ENCODE peak calls at places on chromosomes 12 and 14, in ten cellular contexts. One of them, this sample, is unnamed.

GRCh38 chr14:90545966-90546751 is 149.3 kb downstream of the CALM1 start:
- DNase-seq in RWPE1: no peak
- DNase-seq in hepatocyte: no peak
- DNase-seq in colonic mucosa: no peak
- DNase-seq in Panc1: no peak
- DNase-seq in transverse colon: no peak
- DNase-seq in thoracic aorta: peak
- DNase-seq in WERI-Rb-1: peak
- DNase-seq in IMR-90: no peak
- DNase-seq in body of pancreas: peak
- DNase-seq in this sample: no peak

GRCh38 chr14:46782281-46782680 is 130.7 kb upstream of the RPL10L start:
- DNase-seq in RWPE1: no peak
- DNase-seq in hepatocyte: no peak
- DNase-seq in colonic mucosa: no peak
- DNase-seq in Panc1: no peak
- DNase-seq in transverse colon: no peak
- DNase-seq in thoracic aorta: no peak
- DNase-seq in WERI-Rb-1: no peak
- DNase-seq in IMR-90: no peak
- DNase-seq in body of pancreas: no peak
- DNase-seq in this sample: no peak

GRCh38 chr12:57272337-57273151 is 21.6 kb upstream of the STAC3 start:
- DNase-seq in RWPE1: no peak
- DNase-seq in hepatocyte: no peak
- DNase-seq in colonic mucosa: no peak
- DNase-seq in Panc1: no peak
- DNase-seq in transverse colon: no peak
- DNase-seq in thoracic aorta: no peak
- DNase-seq in WERI-Rb-1: peak
- DNase-seq in IMR-90: peak
- DNase-seq in body of pancreas: no peak
- DNase-seq in this sample: no peak

GRCh38 chr12:42288544-42288943 is 37.4 kb downstream of the ZCRB1 start:
- DNase-seq in RWPE1: no peak
- DNase-seq in hepatocyte: no peak
- DNase-seq in colonic mucosa: no peak
- DNase-seq in Panc1: no peak
- DNase-seq in transverse colon: no peak
- DNase-seq in thoracic aorta: no peak
- DNase-seq in WERI-Rb-1: no peak
- DNase-seq in IMR-90: no peak
- DNase-seq in body of pancreas: no peak
- DNase-seq in this sample: no peak

GRCh38 chr12:99810718-99811593 is 163.4 kb downstream of the GARIN6 start:
- DNase-seq in RWPE1: no peak
- DNase-seq in hepatocyte: peak
- DNase-seq in colonic mucosa: no peak
- DNase-seq in Panc1: no peak
- DNase-seq in transverse colon: no peak
- DNase-seq in thoracic aorta: no peak
- DNase-seq in WERI-Rb-1: peak
- DNase-seq in IMR-90: peak
- DNase-seq in body of pancreas: peak
- DNase-seq in this sample: no peak

GRCh38 chr12:104055686-104056388 is 5.8 kb upstream of the GLT8D2 start:
- DNase-seq in RWPE1: no peak
- DNase-seq in hepatocyte: no peak
- DNase-seq in colonic mucosa: peak
- DNase-seq in Panc1: no peak
- DNase-seq in transverse colon: peak
- DNase-seq in thoracic aorta: no peak
- DNase-seq in WERI-Rb-1: peak
- DNase-seq in IMR-90: peak
- DNase-seq in body of pancreas: peak
- DNase-seq in this sample: no peak

GRCh38 chr14:31261859-31262739 is 54.5 kb upstream of the HECTD1 start:
- DNase-seq in RWPE1: no peak
- DNase-seq in hepatocyte: peak
- DNase-seq in colonic mucosa: no peak
- DNase-seq in Panc1: no peak
- DNase-seq in transverse colon: no peak
- DNase-seq in thoracic aorta: no peak
- DNase-seq in WERI-Rb-1: no peak
- DNase-seq in IMR-90: peak
- DNase-seq in body of pancreas: peak
- DNase-seq in this sample: no peak

GRCh38 chr14:20384321-20384720 is 29.0 kb downstream of the TEP1 start:
- DNase-seq in RWPE1: no peak
- DNase-seq in hepatocyte: no peak
- DNase-seq in colonic mucosa: no peak
- DNase-seq in Panc1: no peak
- DNase-seq in transverse colon: no peak
- DNase-seq in thoracic aorta: no peak
- DNase-seq in WERI-Rb-1: no peak
- DNase-seq in IMR-90: no peak
- DNase-seq in body of pancreas: no peak
- DNase-seq in this sample: no peak

GRCh38 chr14:52054678-52055077 is 14.2 kb downstream of the NID2 start:
- DNase-seq in RWPE1: no peak
- DNase-seq in hepatocyte: no peak
- DNase-seq in colonic mucosa: no peak
- DNase-seq in Panc1: no peak
- DNase-seq in transverse colon: no peak
- DNase-seq in thoracic aorta: no peak
- DNase-seq in WERI-Rb-1: no peak
- DNase-seq in IMR-90: no peak
- DNase-seq in body of pancreas: no peak
- DNase-seq in this sample: no peak

GRCh38 chr12:54415223-54415929 is 3.7 kb downstream of the ITGA5 start:
- DNase-seq in RWPE1: no peak
- DNase-seq in hepatocyte: no peak
- DNase-seq in colonic mucosa: no peak
- DNase-seq in Panc1: no peak
- DNase-seq in transverse colon: no peak
- DNase-seq in thoracic aorta: no peak
- DNase-seq in WERI-Rb-1: no peak
- DNase-seq in IMR-90: no peak
- DNase-seq in body of pancreas: no peak
- DNase-seq in this sample: no peak

GRCh38 chr12:54418441-54419087 is 502 bp downstream of the ITGA5 start:
- DNase-seq in RWPE1: no peak
- DNase-seq in hepatocyte: no peak
- DNase-seq in colonic mucosa: no peak
- DNase-seq in Panc1: no peak
- DNase-seq in transverse colon: no peak
- DNase-seq in thoracic aorta: no peak
- DNase-seq in WERI-Rb-1: no peak
- DNase-seq in IMR-90: no peak
- DNase-seq in body of pancreas: no peak
- DNase-seq in this sample: no peak

GRCh38 chr12:54416908-54417603 is 2.0 kb downstream of the ITGA5 start:
- DNase-seq in RWPE1: peak
- DNase-seq in hepatocyte: no peak
- DNase-seq in colonic mucosa: no peak
- DNase-seq in Panc1: no peak
- DNase-seq in transverse colon: no peak
- DNase-seq in thoracic aorta: no peak
- DNase-seq in WERI-Rb-1: no peak
- DNase-seq in IMR-90: no peak
- DNase-seq in body of pancreas: no peak
- DNase-seq in this sample: no peak

GRCh38 chr12:54419088-54419887 is at the start of gene ITGA5:
- DNase-seq in RWPE1: peak
- DNase-seq in hepatocyte: peak
- DNase-seq in colonic mucosa: peak
- DNase-seq in Panc1: no peak
- DNase-seq in transverse colon: peak
- DNase-seq in thoracic aorta: no peak
- DNase-seq in WERI-Rb-1: peak
- DNase-seq in IMR-90: peak
- DNase-seq in body of pancreas: peak
- DNase-seq in this sample: peak

DNA sequence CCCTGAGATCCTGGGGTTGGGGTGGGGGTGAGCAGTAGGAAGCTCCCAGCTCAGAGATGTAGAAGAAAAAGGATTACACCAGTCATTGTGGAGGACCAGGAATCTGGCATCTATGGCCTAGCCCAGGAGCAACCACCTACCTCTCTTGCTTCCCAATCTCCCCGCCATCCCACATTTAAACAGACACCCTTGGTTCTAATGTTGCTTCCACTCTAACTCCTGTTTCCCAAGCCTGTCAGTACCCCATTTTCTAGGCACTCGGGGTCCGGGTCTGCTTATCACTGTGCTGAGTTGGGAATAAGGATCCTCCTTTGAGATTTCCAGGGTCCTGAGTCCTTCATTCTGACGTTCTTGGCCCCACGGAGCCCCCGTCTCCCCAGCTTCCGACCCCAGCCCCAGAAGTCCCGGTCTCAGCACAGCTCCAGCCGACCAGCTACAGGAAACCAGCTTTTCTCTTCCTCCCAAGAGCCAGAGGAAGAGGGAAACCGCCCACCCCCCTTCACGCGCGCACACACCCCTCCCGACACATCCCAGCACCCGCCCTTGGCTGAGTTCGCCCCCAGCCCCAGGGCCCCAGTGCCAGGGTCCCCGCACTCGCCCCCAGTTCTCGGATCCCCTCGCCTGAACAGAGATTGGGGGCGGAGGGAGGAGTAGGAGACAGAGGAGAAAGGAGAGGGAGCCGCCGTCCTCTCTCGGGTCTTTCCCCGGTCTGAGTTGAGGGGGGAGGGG is 1.2 kb downstream of the ITGA5 start:
- DNase-seq in RWPE1: no peak
- DNase-seq in hepatocyte: no peak
- DNase-seq in colonic mucosa: no peak
- DNase-seq in Panc1: no peak
- DNase-seq in transverse colon: no peak
- DNase-seq in thoracic aorta: no peak
- DNase-seq in WERI-Rb-1: peak
- DNase-seq in IMR-90: no peak
- DNase-seq in body of pancreas: no peak
- DNase-seq in this sample: no peak
- H3K27ac ChIP-seq in RWPE1: peak
- H3K27ac ChIP-seq in hepatocyte: peak
- H3K27ac ChIP-seq in colonic mucosa: peak
- H3K27ac ChIP-seq in Panc1: peak
- H3K27ac ChIP-seq in transverse colon: peak
- H3K27ac ChIP-seq in thoracic aorta: peak
- H3K27ac ChIP-seq in WERI-Rb-1: peak
- H3K27ac ChIP-seq in IMR-90: peak
- H3K27ac ChIP-seq in body of pancreas: peak
- H3K27ac ChIP-seq in this sample: peak

GRCh38 chr14:97185186-97185585 is 388.0 kb downstream of the VRK1 start:
- DNase-seq in RWPE1: peak
- DNase-seq in hepatocyte: peak
- DNase-seq in colonic mucosa: no peak
- DNase-seq in Panc1: peak
- DNase-seq in transverse colon: no peak
- DNase-seq in thoracic aorta: no peak
- DNase-seq in WERI-Rb-1: no peak
- DNase-seq in IMR-90: no peak
- DNase-seq in body of pancreas: no peak
- DNase-seq in this sample: no peak
- TF ChIP-seq CTCF in RWPE1: peak
- TF ChIP-seq CTCF in hepatocyte: peak
- TF ChIP-seq CTCF in colonic mucosa: no peak
- TF ChIP-seq CTCF in Panc1: peak
- TF ChIP-seq CTCF in transverse colon: no peak
- TF ChIP-seq CTCF in thoracic aorta: no peak
- TF ChIP-seq CTCF in WERI-Rb-1: peak
- TF ChIP-seq CTCF in IMR-90: no peak
- TF ChIP-seq CTCF in body of pancreas: no peak
- TF ChIP-seq CTCF in this sample: no peak

DNA sequence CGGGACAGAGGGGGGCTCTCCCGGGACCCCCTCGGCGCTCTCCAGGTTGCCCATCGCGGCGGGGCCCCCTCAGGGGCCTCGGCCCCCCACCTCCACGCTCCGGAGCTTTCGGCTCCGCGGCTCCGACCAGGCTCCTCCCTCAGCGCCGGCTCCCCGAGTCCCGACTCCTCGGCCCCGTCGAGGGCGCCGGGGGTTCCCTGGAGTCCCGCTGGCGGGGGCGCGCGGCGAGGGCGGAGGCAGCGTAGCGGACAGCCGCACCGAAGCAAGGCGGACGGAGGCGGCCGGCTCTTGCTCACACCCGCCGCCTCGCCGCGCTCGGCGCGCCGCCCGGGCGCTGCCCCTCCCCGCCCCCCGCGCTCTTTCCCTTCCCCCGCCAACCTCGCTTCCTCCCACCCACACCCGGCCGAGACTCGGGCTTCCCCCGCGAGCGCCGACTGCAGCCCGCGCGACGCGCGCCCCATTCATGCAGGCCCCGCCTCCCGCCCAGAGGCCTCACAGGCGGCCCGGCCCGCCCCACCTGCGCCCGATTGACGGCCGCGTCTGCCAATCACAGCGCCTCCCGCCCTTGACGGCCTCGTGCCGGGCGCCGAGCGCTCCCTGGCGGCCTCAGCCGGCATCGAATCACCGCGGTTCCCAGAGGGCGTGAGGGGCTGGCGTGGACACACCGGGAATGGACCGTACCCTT is at the start of gene FMNL3:
- DNase-seq in RWPE1: peak
- DNase-seq in hepatocyte: peak
- DNase-seq in colonic mucosa: peak
- DNase-seq in Panc1: peak
- DNase-seq in transverse colon: peak
- DNase-seq in thoracic aorta: peak
- DNase-seq in WERI-Rb-1: peak
- DNase-seq in IMR-90: peak
- DNase-seq in body of pancreas: peak
- DNase-seq in this sample: peak
- H3K27ac ChIP-seq in RWPE1: peak
- H3K27ac ChIP-seq in hepatocyte: peak
- H3K27ac ChIP-seq in colonic mucosa: peak
- H3K27ac ChIP-seq in Panc1: peak
- H3K27ac ChIP-seq in transverse colon: peak
- H3K27ac ChIP-seq in thoracic aorta: peak
- H3K27ac ChIP-seq in WERI-Rb-1: peak
- H3K27ac ChIP-seq in IMR-90: peak
- H3K27ac ChIP-seq in body of pancreas: peak
- H3K27ac ChIP-seq in this sample: peak

DNA sequence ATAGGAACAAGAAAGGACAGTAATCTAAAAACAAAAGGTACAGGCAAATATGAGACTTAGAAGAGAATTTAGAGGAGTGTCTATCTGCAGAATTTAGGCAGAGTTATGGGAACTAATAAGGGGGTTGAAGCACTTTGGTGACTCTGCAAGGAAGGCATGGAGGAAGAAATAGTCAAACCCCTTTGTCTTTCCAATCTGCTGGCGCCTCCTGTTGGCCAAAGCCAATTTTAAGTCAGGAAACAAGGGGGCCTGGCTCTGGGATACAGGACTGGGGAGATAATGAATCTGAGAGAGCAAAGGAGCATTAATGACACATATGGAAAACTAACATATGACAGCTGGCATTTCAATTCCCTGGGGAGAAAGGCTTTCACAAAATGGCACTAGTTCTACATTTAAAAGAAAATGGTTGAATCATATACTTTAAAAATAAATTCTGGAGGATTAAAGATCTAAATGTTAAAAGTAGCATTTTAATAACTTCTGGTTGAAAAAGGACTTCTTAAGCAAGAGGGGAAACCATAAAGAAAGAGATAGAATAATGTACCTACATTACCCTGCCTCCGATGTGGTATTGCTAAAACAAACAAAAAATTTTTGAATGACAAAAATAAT is 48.5 kb upstream of the CSRP2 start:
- DNase-seq in RWPE1: no peak
- DNase-seq in hepatocyte: peak
- DNase-seq in colonic mucosa: peak
- DNase-seq in Panc1: no peak
- DNase-seq in transverse colon: peak
- DNase-seq in thoracic aorta: no peak
- DNase-seq in WERI-Rb-1: peak
- DNase-seq in IMR-90: peak
- DNase-seq in body of pancreas: no peak
- DNase-seq in this sample: no peak
- TF ChIP-seq CTCF in RWPE1: no peak
- TF ChIP-seq CTCF in hepatocyte: peak
- TF ChIP-seq CTCF in colonic mucosa: peak
- TF ChIP-seq CTCF in Panc1: peak
- TF ChIP-seq CTCF in transverse colon: no peak
- TF ChIP-seq CTCF in thoracic aorta: no peak
- TF ChIP-seq CTCF in WERI-Rb-1: peak
- TF ChIP-seq CTCF in IMR-90: peak
- TF ChIP-seq CTCF in body of pancreas: no peak
- TF ChIP-seq CTCF in this sample: no peak

This sample was measured in left lung.